ENCODE peak calls at places on chromosome 2, in six cellular contexts. One of them, this sample, is unnamed.

GRCh38 chr2:160156084-160156483 is 44.0 kb downstream of the ITGB6 start:
- DNase-seq in activated CD4-positive, alpha-beta T cell treated with anti-CD3 and anti-CD28 coated beads for 4 hours: no peak
- DNase-seq in NCI-H82: no peak
- DNase-seq in type B pancreatic cell: no peak
- DNase-seq in GM12892: no peak
- DNase-seq in T-helper 9 cell: no peak
- DNase-seq in this sample: no peak

GRCh38 chr2:84880645-84881521 is at the start of gene TRABD2A:
- DNase-seq in type B pancreatic cell: no peak
- DNase-seq in NCI-H82: peak
- DNase-seq in activated CD4-positive, alpha-beta T cell treated with anti-CD3 and anti-CD28 coated beads for 4 hours: peak
- DNase-seq in GM12892: no peak
- DNase-seq in T-helper 9 cell: peak
- DNase-seq in this sample: no peak

GRCh38 chr2:20667531-20668401 is 822 bp downstream of the GDF7 start:
- DNase-seq in GM12892: no peak
- DNase-seq in type B pancreatic cell: no peak
- DNase-seq in activated CD4-positive, alpha-beta T cell treated with anti-CD3 and anti-CD28 coated beads for 4 hours: no peak
- DNase-seq in NCI-H82: no peak
- DNase-seq in T-helper 9 cell: no peak
- DNase-seq in this sample: no peak

GRCh38 chr2:218332920-218333645 is 23.6 kb upstream of the CATIP start:
- DNase-seq in type B pancreatic cell: no peak
- DNase-seq in T-helper 9 cell: no peak
- DNase-seq in GM12892: no peak
- DNase-seq in NCI-H82: no peak
- DNase-seq in activated CD4-positive, alpha-beta T cell treated with anti-CD3 and anti-CD28 coated beads for 4 hours: no peak
- DNase-seq in this sample: peak

GRCh38 chr2:127932199-127932877 is 46.6 kb upstream of the AMMECR1L start:
- DNase-seq in T-helper 9 cell: no peak
- DNase-seq in type B pancreatic cell: no peak
- DNase-seq in GM12892: no peak
- DNase-seq in NCI-H82: no peak
- DNase-seq in activated CD4-positive, alpha-beta T cell treated with anti-CD3 and anti-CD28 coated beads for 4 hours: no peak
- DNase-seq in this sample: peak

GRCh38 chr2:25845843-25846505 is 32.3 kb downstream of the ASXL2 start:
- DNase-seq in T-helper 9 cell: no peak
- DNase-seq in activated CD4-positive, alpha-beta T cell treated with anti-CD3 and anti-CD28 coated beads for 4 hours: no peak
- DNase-seq in NCI-H82: no peak
- DNase-seq in type B pancreatic cell: no peak
- DNase-seq in GM12892: no peak
- DNase-seq in this sample: peak

GRCh38 chr2:3914243-3914642 is 210.9 kb downstream of the DCDC2C start:
- DNase-seq in T-helper 9 cell: no peak
- DNase-seq in type B pancreatic cell: no peak
- DNase-seq in activated CD4-positive, alpha-beta T cell treated with anti-CD3 and anti-CD28 coated beads for 4 hours: no peak
- DNase-seq in NCI-H82: no peak
- DNase-seq in GM12892: no peak
- DNase-seq in this sample: no peak

GRCh38 chr2:42376758-42377157 is 15.7 kb upstream of the COX7A2L start:
- DNase-seq in type B pancreatic cell: no peak
- DNase-seq in activated CD4-positive, alpha-beta T cell treated with anti-CD3 and anti-CD28 coated beads for 4 hours: no peak
- DNase-seq in GM12892: no peak
- DNase-seq in T-helper 9 cell: no peak
- DNase-seq in NCI-H82: no peak
- DNase-seq in this sample: no peak

This sample was measured in trophoblast cell.